ENCODE peak calls at places on chromosome 14, in four cellular contexts. H is astrocyte of the spinal cord, G is fibroblast of pulmonary artery, C is Panc1. L is an unnamed sample.
A peak's percentile ranks its signal among the peaks of the same experiment; 100 is the strongest.

GRCh38 chr14:72787841-72788240 is 106.1 kb downstream of the DPF3 start:
- DNase-seq in H (no peak), G (no peak), C (no peak), L (no peak)

GRCh38 chr14:103103461-103104388 is 9.2 kb downstream of the EXOC3L4 start:
- DNase-seq in H (no peak), G (peak; percentile 50), C (no peak), L (no peak)

GRCh38 chr14:34035934-34036250 is 85.0 kb upstream of the EGLN3 start:
- DNase-seq in H (no peak), G (no peak), C (no peak), L (no peak)

GRCh38 chr14:69928111-69928523 is 48.9 kb downstream of the SMOC1 start:
- DNase-seq in H (peak; percentile 79), G (no peak), C (no peak), L (no peak)

GRCh38 chr14:104521816-104522745 is 57.5 kb upstream of the C14orf180 start:
- DNase-seq in H (no peak), G (no peak), C (no peak), L (no peak)

GRCh38 chr14:95316826-95317225 is 2.9 kb downstream of the CLMN start:
- DNase-seq in H (no peak), G (no peak), C (no peak), L (no peak)

GRCh38 chr14:40616579-40616978 is 990.1 kb upstream of the LRFN5 start:
- DNase-seq in H (no peak), G (no peak), C (no peak), L (no peak)

GRCh38 chr14:36717363-36717762 is 55.7 kb downstream of the PAX9 start:
- DNase-seq in H (no peak), G (no peak), C (no peak), L (no peak)

GRCh38 chr14:100855256-100855930 is 29.5 kb downstream of the MEG3 start:
- DNase-seq in H (no peak), G (no peak), C (no peak), L (no peak)

GRCh38 chr14:24367506-24368214 is at the start of gene NFATC4:
- DNase-seq in H (peak; percentile 94), G (peak; percentile 99), C (no peak), L (peak; percentile 96)

GRCh38 chr14:103862393-103862782 is 15.0 kb upstream of the PPP1R13B start:
- DNase-seq in H (no peak), G (no peak), C (no peak), L (no peak)

GRCh38 chr14:52314521-52315354 is 626 bp downstream of the PTGER2 start:
- DNase-seq in H (peak; percentile 40), G (no peak), C (no peak), L (no peak)

GRCh38 chr14:103189481-103190470 is 66.5 kb downstream of the TNFAIP2 start:
- DNase-seq in H (no peak), G (no peak), C (no peak), L (no peak)

GRCh38 chr14:31280871-31281220 is 73.3 kb upstream of the HECTD1 start:
- DNase-seq in H (no peak), G (no peak), C (no peak), L (no peak)

GRCh38 chr14:71070169-71070568 is 162.9 kb downstream of the PCNX1 start:
- DNase-seq in H (no peak), G (peak; percentile 12), C (no peak), L (no peak)

GRCh38 chr14:81302613-81303012 is 81.9 kb upstream of the GTF2A1 start:
- DNase-seq in H (no peak), G (no peak), C (no peak), L (no peak)

GRCh38 chr14:51562816-51563215 is 88.9 kb upstream of the FRMD6 start:
- DNase-seq in H (peak; percentile 38), G (no peak), C (no peak), L (no peak)

GRCh38 chr14:95349241-95349640 is 29.5 kb upstream of the CLMN start:
- DNase-seq in H (no peak), G (no peak), C (no peak), L (no peak)

GRCh38 chr14:31969371-31969770 is 107.7 kb upstream of the ARHGAP5 start:
- DNase-seq in H (no peak), G (no peak), C (no peak), L (no peak)

GRCh38 chr14:41476526-41476925 is 130.2 kb upstream of the LRFN5 start:
- DNase-seq in H (peak; percentile 37), G (peak; percentile 20), C (no peak), L (no peak)

GRCh38 chr14:31718585-31718984 is 157.4 kb downstream of the NUBPL start:
- DNase-seq in H (no peak), G (no peak), C (no peak), L (no peak)

GRCh38 chr14:37401093-37401492 is 194.0 kb downstream of the FOXA1 start:
- DNase-seq in H (no peak), G (no peak), C (no peak), L (no peak)

GRCh38 chr14:35155962-35156361 is 33.6 kb downstream of the PRORP start:
- DNase-seq in H (peak; percentile 50), G (peak; percentile 77), C (no peak), L (no peak)

GRCh38 chr14:90491221-90491867 is 94.5 kb downstream of the CALM1 start:
- DNase-seq in H (peak; percentile 52), G (peak; percentile 91), C (no peak), L (peak; percentile 41)

GRCh38 chr14:97978336-97978735 is 1181.2 kb downstream of the VRK1 start:
- DNase-seq in H (peak; percentile 67), G (peak; percentile 2), C (no peak), L (no peak)

GRCh38 chr14:97977711-97978261 is 1180.6 kb downstream of the VRK1 start:
- DNase-seq in H (peak; percentile 29), G (peak; percentile 2), C (no peak), L (no peak)

GRCh38 chr14:97975960-97976359 is 1178.8 kb downstream of the VRK1 start:
- DNase-seq in H (no peak), G (no peak), C (no peak), L (no peak)

GRCh38 chr14:97976861-97977260 is 1179.7 kb downstream of the VRK1 start:
- DNase-seq in H (no peak), G (no peak), C (no peak), L (no peak)
- H3K4me3 ChIP-seq in H (no peak overlapping the region), G (no peak overlapping the region), C (no peak overlapping the region), L (no peak overlapping the region)

GRCh38 chr14:67357583-67358354 is 1.8 kb downstream of the ATP6V1D start:
- DNase-seq in H (no peak), G (no peak), C (no peak), L (no peak)
- H3K4me3 ChIP-seq in H (peak overlapping the region; percentile 92), G (peak overlapping the region; percentile 98), C (peak overlapping the region; percentile 72), L (peak overlapping the region; percentile 97)

DNA sequence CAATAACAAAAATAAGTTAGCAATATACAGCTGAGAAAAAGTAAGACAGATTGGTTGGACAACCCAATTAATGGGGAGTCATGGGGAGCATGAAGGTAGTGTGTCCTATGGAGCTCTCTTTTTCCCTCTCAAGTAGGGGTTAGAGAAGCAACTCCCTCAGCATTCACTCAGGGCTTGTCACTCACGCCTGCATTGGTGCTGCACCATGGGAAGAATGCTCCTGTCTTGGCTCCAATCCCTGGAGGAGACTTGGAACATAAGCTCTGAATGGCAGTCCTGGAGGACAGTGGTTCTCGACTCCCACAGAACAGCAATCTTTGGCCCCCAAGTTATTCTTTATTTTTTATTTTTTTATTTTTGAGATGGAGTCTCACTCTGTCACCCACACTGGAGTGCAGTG is 113.8 kb downstream of the DAAM1 start:
- DNase-seq in H (no peak), G (no peak), C (no peak), L (no peak)
- H3K4me3 ChIP-seq in H (no peak overlapping the region), G (no peak overlapping the region), C (no peak overlapping the region), L (no peak overlapping the region)

GRCh38 chr14:99260652-99261551 is 11.1 kb downstream of the BCL11B start:
- DNase-seq in H (no peak), G (no peak), C (no peak), L (no peak)

GRCh38 chr14:99260116-99260515 is 11.9 kb downstream of the BCL11B start:
- DNase-seq in H (no peak), G (no peak), C (no peak), L (no peak)

GRCh38 chr14:99258341-99258781 is 13.6 kb downstream of the BCL11B start:
- DNase-seq in H (no peak), G (no peak), C (no peak), L (no peak)

GRCh38 chr14:99258884-99259283 is 13.1 kb downstream of the BCL11B start:
- DNase-seq in H (no peak), G (no peak), C (no peak), L (no peak)

DNA sequence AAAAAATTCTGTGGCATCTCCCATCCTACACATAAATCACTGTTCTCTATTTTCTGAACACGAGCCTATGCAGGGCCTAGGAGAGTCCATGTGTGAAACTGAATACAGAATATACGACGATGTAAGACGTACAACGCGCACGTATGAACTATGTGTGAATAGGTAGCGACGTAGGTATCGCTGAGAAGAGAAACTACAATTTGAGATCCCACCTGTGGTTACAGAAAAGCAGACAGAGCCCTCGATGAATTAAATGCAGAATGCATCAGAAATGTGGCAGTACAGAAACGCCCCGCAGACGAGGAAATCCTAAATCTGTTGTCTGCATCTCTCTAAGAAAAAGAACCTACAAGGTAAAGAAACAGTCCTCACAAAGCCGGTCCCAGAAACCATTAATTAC is 12.7 kb downstream of the BCL11B start:
- DNase-seq in H (no peak), G (no peak), C (no peak), L (no peak)
- H3K4me3 ChIP-seq in H (no peak overlapping the region), G (no peak overlapping the region), C (no peak overlapping the region), L (no peak overlapping the region)

DNA sequence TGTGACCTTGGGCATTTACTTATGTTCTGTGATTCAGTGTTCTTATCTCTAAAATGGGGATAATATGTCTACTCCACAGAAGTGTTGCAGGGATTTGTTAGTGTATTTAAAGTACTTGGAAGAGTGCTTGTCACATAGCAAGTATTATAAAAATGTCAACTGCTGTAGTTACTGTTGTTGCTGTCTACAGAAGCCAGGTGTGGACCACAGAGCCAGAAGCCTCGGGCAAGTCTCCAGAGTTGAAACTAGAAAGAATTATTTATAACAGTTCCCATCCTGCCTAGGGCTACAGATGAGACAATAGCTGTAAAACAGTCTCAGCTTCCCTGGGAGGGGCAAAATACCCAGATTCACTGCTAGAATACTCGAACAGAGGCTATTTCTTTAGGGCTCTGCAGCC is 55.4 kb upstream of the FUT8 start:
- DNase-seq in H (no peak), G (no peak), C (no peak), L (no peak)
- H3K4me3 ChIP-seq in H (no peak overlapping the region), G (no peak overlapping the region), C (no peak overlapping the region), L (no peak overlapping the region)

GRCh38 chr14:54219281-54220121 is 177.3 kb upstream of the CDKN3 start:
- DNase-seq in H (no peak), G (no peak), C (no peak), L (no peak)
- H3K4me3 ChIP-seq in H (no peak overlapping the region), G (peak overlapping the region; percentile 37), C (no peak overlapping the region), L (no peak overlapping the region)

DNA sequence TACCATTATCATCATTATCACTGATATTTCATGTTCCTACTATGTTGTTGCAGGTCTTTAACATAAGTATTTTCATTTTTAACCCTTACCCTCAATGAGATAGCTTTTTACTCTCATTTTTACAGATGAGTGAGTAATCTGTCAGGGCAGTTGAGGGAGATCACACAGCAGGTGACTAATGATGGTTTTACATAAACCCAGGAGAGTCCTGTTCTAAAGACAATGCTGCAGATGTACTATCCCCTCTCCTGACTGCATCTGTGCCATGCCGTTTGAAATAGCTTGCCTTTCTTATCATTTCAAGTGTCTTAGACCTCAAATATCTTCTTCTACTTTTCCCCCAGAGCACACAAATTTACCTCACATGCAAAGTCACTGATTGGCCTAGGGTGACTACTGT is 1552.1 kb upstream of the SEL1L start:
- DNase-seq in H (no peak), G (no peak), C (no peak), L (no peak)
- H3K4me3 ChIP-seq in H (no peak overlapping the region), G (no peak overlapping the region), C (no peak overlapping the region), L (no peak overlapping the region)